ENCODE peak calls at places on chromosomes 12 and 14, in seven cellular contexts. One of them, this sample, is unnamed.

GRCh38 chr14:102875652-102876051 is 46.8 kb upstream of the AMN start:
- DNase-seq in anterior cingulate cortex: no peak
- DNase-seq in HuH-7.5: no peak
- DNase-seq in EL: no peak
- DNase-seq in esophagus squamous epithelium: no peak
- DNase-seq in activated CD4-positive, alpha-beta T cell treated with anti-CD3 and anti-CD28 coated beads, Interleukin-2, amount 10 ng/mL, durations not matched to agents 7 days and 5 days: no peak
- DNase-seq in iPS-NIHi11: no peak
- DNase-seq in this sample: no peak

GRCh38 chr14:68625366-68626090 is 167.3 kb downstream of the ZFP36L1 start:
- DNase-seq in HuH-7.5: no peak
- DNase-seq in activated CD4-positive, alpha-beta T cell treated with anti-CD3 and anti-CD28 coated beads, Interleukin-2, amount 10 ng/mL, durations not matched to agents 7 days and 5 days: no peak
- DNase-seq in esophagus squamous epithelium: no peak
- DNase-seq in EL: no peak
- DNase-seq in iPS-NIHi11: no peak
- DNase-seq in anterior cingulate cortex: no peak
- DNase-seq in this sample: no peak

GRCh38 chr14:69464829-69465228 is 19.7 kb upstream of the PLEKHD1 start:
- DNase-seq in EL: peak; percentile 94
- DNase-seq in iPS-NIHi11: no peak
- DNase-seq in HuH-7.5: no peak
- DNase-seq in esophagus squamous epithelium: no peak
- DNase-seq in anterior cingulate cortex: no peak
- DNase-seq in activated CD4-positive, alpha-beta T cell treated with anti-CD3 and anti-CD28 coated beads, Interleukin-2, amount 10 ng/mL, durations not matched to agents 7 days and 5 days: no peak
- DNase-seq in this sample: no peak

GRCh38 chr12:124240493-124240892 is 54.4 kb upstream of the RFLNA start:
- DNase-seq in activated CD4-positive, alpha-beta T cell treated with anti-CD3 and anti-CD28 coated beads, Interleukin-2, amount 10 ng/mL, durations not matched to agents 7 days and 5 days: no peak
- DNase-seq in esophagus squamous epithelium: no peak
- DNase-seq in anterior cingulate cortex: no peak
- DNase-seq in iPS-NIHi11: peak; percentile 75
- DNase-seq in HuH-7.5: no peak
- DNase-seq in EL: peak; percentile 40
- DNase-seq in this sample: no peak

GRCh38 chr14:81401420-81402122 is 1.4 kb upstream of the STON2 start:
- DNase-seq in anterior cingulate cortex: no peak
- DNase-seq in activated CD4-positive, alpha-beta T cell treated with anti-CD3 and anti-CD28 coated beads, Interleukin-2, amount 10 ng/mL, durations not matched to agents 7 days and 5 days: no peak
- DNase-seq in HuH-7.5: no peak
- DNase-seq in EL: peak; percentile 88
- DNase-seq in iPS-NIHi11: no peak
- DNase-seq in esophagus squamous epithelium: no peak
- DNase-seq in this sample: no peak

GRCh38 chr14:39957290-39957689 is 525.1 kb upstream of the FBXO33 start:
- DNase-seq in anterior cingulate cortex: no peak
- DNase-seq in activated CD4-positive, alpha-beta T cell treated with anti-CD3 and anti-CD28 coated beads, Interleukin-2, amount 10 ng/mL, durations not matched to agents 7 days and 5 days: no peak
- DNase-seq in esophagus squamous epithelium: no peak
- DNase-seq in iPS-NIHi11: no peak
- DNase-seq in HuH-7.5: no peak
- DNase-seq in EL: no peak
- DNase-seq in this sample: no peak

GRCh38 chr12:49647280-49647679 is 23.9 kb downstream of the PRPF40B start:
- DNase-seq in EL: no peak
- DNase-seq in activated CD4-positive, alpha-beta T cell treated with anti-CD3 and anti-CD28 coated beads, Interleukin-2, amount 10 ng/mL, durations not matched to agents 7 days and 5 days: no peak
- DNase-seq in anterior cingulate cortex: no peak
- DNase-seq in HuH-7.5: no peak
- DNase-seq in iPS-NIHi11: no peak
- DNase-seq in esophagus squamous epithelium: no peak
- DNase-seq in this sample: no peak

GRCh38 chr14:74980746-74981661 is 21.7 kb upstream of the EIF2B2 start:
- DNase-seq in activated CD4-positive, alpha-beta T cell treated with anti-CD3 and anti-CD28 coated beads, Interleukin-2, amount 10 ng/mL, durations not matched to agents 7 days and 5 days: no peak
- DNase-seq in HuH-7.5: no peak
- DNase-seq in esophagus squamous epithelium: no peak
- DNase-seq in iPS-NIHi11: peak; percentile 61
- DNase-seq in anterior cingulate cortex: no peak
- DNase-seq in EL: peak; percentile 87
- DNase-seq in this sample: no peak

GRCh38 chr14:66104486-66104885 is 381.7 kb upstream of the CCDC196 start:
- DNase-seq in EL: no peak
- DNase-seq in anterior cingulate cortex: no peak
- DNase-seq in activated CD4-positive, alpha-beta T cell treated with anti-CD3 and anti-CD28 coated beads, Interleukin-2, amount 10 ng/mL, durations not matched to agents 7 days and 5 days: no peak
- DNase-seq in HuH-7.5: no peak
- DNase-seq in iPS-NIHi11: no peak
- DNase-seq in esophagus squamous epithelium: no peak
- DNase-seq in this sample: no peak

GRCh38 chr14:71319646-71320045 is 412.4 kb downstream of the PCNX1 start:
- DNase-seq in esophagus squamous epithelium: no peak
- DNase-seq in activated CD4-positive, alpha-beta T cell treated with anti-CD3 and anti-CD28 coated beads, Interleukin-2, amount 10 ng/mL, durations not matched to agents 7 days and 5 days: no peak
- DNase-seq in anterior cingulate cortex: no peak
- DNase-seq in HuH-7.5: no peak
- DNase-seq in iPS-NIHi11: peak; percentile 18
- DNase-seq in EL: peak; percentile 32
- DNase-seq in this sample: no peak

GRCh38 chr12:121964813-121965643 is 46.6 kb downstream of the CFAP251 start:
- DNase-seq in activated CD4-positive, alpha-beta T cell treated with anti-CD3 and anti-CD28 coated beads, Interleukin-2, amount 10 ng/mL, durations not matched to agents 7 days and 5 days: no peak
- DNase-seq in iPS-NIHi11: no peak
- DNase-seq in HuH-7.5: no peak
- DNase-seq in anterior cingulate cortex: no peak
- DNase-seq in EL: peak; percentile 91
- DNase-seq in esophagus squamous epithelium: no peak
- DNase-seq in this sample: no peak

GRCh38 chr12:83826112-83826511 is 1086.5 kb downstream of the SLC6A15 start:
- DNase-seq in EL: peak; percentile 50
- DNase-seq in iPS-NIHi11: peak; percentile 55
- DNase-seq in HuH-7.5: no peak
- DNase-seq in activated CD4-positive, alpha-beta T cell treated with anti-CD3 and anti-CD28 coated beads, Interleukin-2, amount 10 ng/mL, durations not matched to agents 7 days and 5 days: peak; percentile 26
- DNase-seq in esophagus squamous epithelium: no peak
- DNase-seq in anterior cingulate cortex: no peak
- DNase-seq in this sample: no peak

GRCh38 chr12:26034371-26035142 is 76.1 kb downstream of the RASSF8 start:
- DNase-seq in iPS-NIHi11: no peak
- DNase-seq in activated CD4-positive, alpha-beta T cell treated with anti-CD3 and anti-CD28 coated beads, Interleukin-2, amount 10 ng/mL, durations not matched to agents 7 days and 5 days: no peak
- DNase-seq in anterior cingulate cortex: no peak
- DNase-seq in esophagus squamous epithelium: no peak
- DNase-seq in EL: no peak
- DNase-seq in HuH-7.5: no peak
- DNase-seq in this sample: no peak

GRCh38 chr14:75968461-75968860 is 13.3 kb downstream of the TGFB3 start:
- DNase-seq in HuH-7.5: no peak
- DNase-seq in esophagus squamous epithelium: no peak
- DNase-seq in activated CD4-positive, alpha-beta T cell treated with anti-CD3 and anti-CD28 coated beads, Interleukin-2, amount 10 ng/mL, durations not matched to agents 7 days and 5 days: no peak
- DNase-seq in anterior cingulate cortex: no peak
- DNase-seq in iPS-NIHi11: no peak
- DNase-seq in EL: no peak
- DNase-seq in this sample: no peak

GRCh38 chr12:105013892-105014291 is 27.8 kb downstream of the NOPCHAP1 start:
- DNase-seq in EL: peak; percentile 70
- DNase-seq in HuH-7.5: no peak
- DNase-seq in iPS-NIHi11: no peak
- DNase-seq in esophagus squamous epithelium: no peak
- DNase-seq in activated CD4-positive, alpha-beta T cell treated with anti-CD3 and anti-CD28 coated beads, Interleukin-2, amount 10 ng/mL, durations not matched to agents 7 days and 5 days: no peak
- DNase-seq in anterior cingulate cortex: no peak
- DNase-seq in this sample: no peak

GRCh38 chr14:58829594-58829993 is 191.8 kb downstream of the DACT1 start:
- DNase-seq in EL: no peak
- DNase-seq in esophagus squamous epithelium: no peak
- DNase-seq in iPS-NIHi11: no peak
- DNase-seq in HuH-7.5: no peak
- DNase-seq in anterior cingulate cortex: no peak
- DNase-seq in activated CD4-positive, alpha-beta T cell treated with anti-CD3 and anti-CD28 coated beads, Interleukin-2, amount 10 ng/mL, durations not matched to agents 7 days and 5 days: no peak
- DNase-seq in this sample: no peak

GRCh38 chr12:121799175-121799841 is 4.5 kb upstream of the SETD1B start:
- DNase-seq in iPS-NIHi11: no peak
- DNase-seq in HuH-7.5: peak; percentile 72
- DNase-seq in esophagus squamous epithelium: no peak
- DNase-seq in activated CD4-positive, alpha-beta T cell treated with anti-CD3 and anti-CD28 coated beads, Interleukin-2, amount 10 ng/mL, durations not matched to agents 7 days and 5 days: peak; percentile 67
- DNase-seq in anterior cingulate cortex: peak; percentile 55
- DNase-seq in EL: peak; percentile 77
- DNase-seq in this sample: no peak

GRCh38 chr14:103014466-103015319 is 42.7 kb downstream of the CDC42BPB start:
- DNase-seq in EL: peak; percentile 74
- DNase-seq in esophagus squamous epithelium: no peak
- DNase-seq in HuH-7.5: no peak
- DNase-seq in anterior cingulate cortex: no peak
- DNase-seq in activated CD4-positive, alpha-beta T cell treated with anti-CD3 and anti-CD28 coated beads, Interleukin-2, amount 10 ng/mL, durations not matched to agents 7 days and 5 days: no peak
- DNase-seq in iPS-NIHi11: peak; percentile 62
- DNase-seq in this sample: no peak

GRCh38 chr14:34310724-34311123 is 151.3 kb downstream of the SPTSSA start:
- DNase-seq in anterior cingulate cortex: no peak
- DNase-seq in esophagus squamous epithelium: no peak
- DNase-seq in HuH-7.5: no peak
- DNase-seq in activated CD4-positive, alpha-beta T cell treated with anti-CD3 and anti-CD28 coated beads, Interleukin-2, amount 10 ng/mL, durations not matched to agents 7 days and 5 days: no peak
- DNase-seq in EL: no peak
- DNase-seq in iPS-NIHi11: no peak
- DNase-seq in this sample: no peak

GRCh38 chr12:104460973-104461693 is 4.4 kb downstream of the CHST11 start:
- DNase-seq in activated CD4-positive, alpha-beta T cell treated with anti-CD3 and anti-CD28 coated beads, Interleukin-2, amount 10 ng/mL, durations not matched to agents 7 days and 5 days: no peak
- DNase-seq in iPS-NIHi11: no peak
- DNase-seq in anterior cingulate cortex: no peak
- DNase-seq in HuH-7.5: no peak
- DNase-seq in esophagus squamous epithelium: no peak
- DNase-seq in EL: no peak
- DNase-seq in this sample: no peak

GRCh38 chr12:94806617-94807016 is 156.3 kb upstream of the TMCC3 start:
- DNase-seq in EL: no peak
- DNase-seq in iPS-NIHi11: no peak
- DNase-seq in esophagus squamous epithelium: no peak
- DNase-seq in anterior cingulate cortex: no peak
- DNase-seq in HuH-7.5: no peak
- DNase-seq in activated CD4-positive, alpha-beta T cell treated with anti-CD3 and anti-CD28 coated beads, Interleukin-2, amount 10 ng/mL, durations not matched to agents 7 days and 5 days: no peak
- DNase-seq in this sample: no peak

GRCh38 chr12:26090853-26091510 is 33.9 kb downstream of the BHLHE41 start:
- DNase-seq in anterior cingulate cortex: no peak
- DNase-seq in EL: peak; percentile 44
- DNase-seq in iPS-NIHi11: no peak
- DNase-seq in esophagus squamous epithelium: no peak
- DNase-seq in activated CD4-positive, alpha-beta T cell treated with anti-CD3 and anti-CD28 coated beads, Interleukin-2, amount 10 ng/mL, durations not matched to agents 7 days and 5 days: no peak
- DNase-seq in HuH-7.5: no peak
- DNase-seq in this sample: no peak

GRCh38 chr12:68971404-68971803 is 38.4 kb upstream of the CPM start:
- DNase-seq in HuH-7.5: no peak
- DNase-seq in activated CD4-positive, alpha-beta T cell treated with anti-CD3 and anti-CD28 coated beads, Interleukin-2, amount 10 ng/mL, durations not matched to agents 7 days and 5 days: no peak
- DNase-seq in EL: peak; percentile 71
- DNase-seq in anterior cingulate cortex: no peak
- DNase-seq in esophagus squamous epithelium: no peak
- DNase-seq in iPS-NIHi11: no peak
- DNase-seq in this sample: no peak

This sample was measured in activated CD8-positive, alpha-beta memory T cell treated with anti-CD3 and anti-CD28 coated beads for 48 hours.